ENCODE peak calls at places on chromosome 16, in five cellular contexts. V, E, F, G and K are unnamed samples.

GRCh38 chr16:11550651-11551498 is 35.8 kb downstream of the LITAF start:
- DNase-seq in V (no peak), E (no peak), F (no peak), G (no peak), K (peak; percentile 28)

GRCh38 chr16:49789617-49790016 is 66.3 kb downstream of the ZNF423 start:
- DNase-seq in V (no peak), E (no peak), F (no peak), G (no peak), K (no peak)

GRCh38 chr16:81855552-81856153 is 76.6 kb downstream of the PLCG2 start:
- DNase-seq in V (no peak), E (no peak), F (no peak), G (no peak), K (no peak)

GRCh38 chr16:29674188-29674587 is 4.8 kb upstream of the QPRT start:
- DNase-seq in V (no peak), E (peak; percentile 71), F (peak; percentile 37), G (no peak), K (peak; percentile 94)

GRCh38 chr16:35733971-35734702 is 2274.7 kb downstream of the TP53TG3F start:
- DNase-seq in V (no peak), E (no peak), F (no peak), G (no peak), K (no peak)

GRCh38 chr16:3282103-3282746 is 1.1 kb upstream of the ZNF263 start:
- DNase-seq in V (peak; percentile 42), E (no peak), F (no peak), G (no peak), K (no peak)

GRCh38 chr16:30741461-30741914 is 6.7 kb upstream of the PHKG2 start:
- DNase-seq in V (peak; percentile 71), E (peak; percentile 72), F (peak; percentile 89), G (no peak), K (peak; percentile 67)

GRCh38 chr16:17283022-17283421 is 187.7 kb downstream of the XYLT1 start:
- DNase-seq in V (no peak), E (no peak), F (no peak), G (no peak), K (no peak)

GRCh38 chr16:13999895-14000425 is 71.2 kb upstream of the MRTFB start:
- DNase-seq in V (no peak), E (no peak), F (no peak), G (no peak), K (no peak)

GRCh38 chr16:84374160-84374489 is 5.8 kb downstream of the ATP2C2 start:
- DNase-seq in V (no peak), E (no peak), F (no peak), G (no peak), K (no peak)

GRCh38 chr16:7137560-7138330 is 194.9 kb upstream of the RBFOX1 start:
- DNase-seq in V (no peak), E (no peak), F (no peak), G (no peak), K (no peak)

GRCh38 chr16:785563-786535 is 2.3 kb downstream of the RPUSD1 start:
- DNase-seq in V (no peak), E (peak; percentile 76), F (peak; percentile 56), G (peak; percentile 90), K (peak; percentile 32)

GRCh38 chr16:68086336-68086821 is 1.2 kb downstream of the NFATC3 start:
- DNase-seq in V (no peak), E (no peak), F (peak; percentile 63), G (no peak), K (peak; percentile 42)